ENCODE peak calls at places on chromosomes 1 and 21, in four cellular contexts. One of them, this sample, is unnamed.

GRCh38 chr1:84156210-84156621 is 12.1 kb downstream of the PRKACB start:
- DNase-seq in NCI-H524: no peak
- DNase-seq in Right ventricle myocardium superior: no peak
- DNase-seq in activated gamma-delta T cell treated with anti-CD3 and anti-CD28 coated beads, Interleukin-2, amount 50 U/mL, for 16 hours: no peak
- DNase-seq in this sample: no peak

GRCh38 chr21:39347537-39347936 is 1.4 kb downstream of the HMGN1 start:
- DNase-seq in NCI-H524: no peak
- DNase-seq in Right ventricle myocardium superior: no peak
- DNase-seq in activated gamma-delta T cell treated with anti-CD3 and anti-CD28 coated beads, Interleukin-2, amount 50 U/mL, for 16 hours: no peak
- DNase-seq in this sample: no peak

GRCh38 chr21:42248783-42249597 is 30.1 kb downstream of the ABCG1 start:
- DNase-seq in NCI-H524: no peak
- DNase-seq in Right ventricle myocardium superior: no peak
- DNase-seq in activated gamma-delta T cell treated with anti-CD3 and anti-CD28 coated beads, Interleukin-2, amount 50 U/mL, for 16 hours: no peak
- DNase-seq in this sample: no peak

GRCh38 chr1:212637902-212638301 is 29.3 kb downstream of the ATF3 start:
- DNase-seq in NCI-H524: no peak
- DNase-seq in Right ventricle myocardium superior: no peak
- DNase-seq in activated gamma-delta T cell treated with anti-CD3 and anti-CD28 coated beads, Interleukin-2, amount 50 U/mL, for 16 hours: no peak
- DNase-seq in this sample: no peak

GRCh38 chr21:42146821-42147220 is 72.1 kb upstream of the ABCG1 start:
- DNase-seq in NCI-H524: no peak
- DNase-seq in Right ventricle myocardium superior: no peak
- DNase-seq in activated gamma-delta T cell treated with anti-CD3 and anti-CD28 coated beads, Interleukin-2, amount 50 U/mL, for 16 hours: no peak
- DNase-seq in this sample: no peak

GRCh38 chr21:37849703-37850102 is 66.6 kb downstream of the KCNJ6 start:
- DNase-seq in NCI-H524: no peak
- DNase-seq in Right ventricle myocardium superior: no peak
- DNase-seq in activated gamma-delta T cell treated with anti-CD3 and anti-CD28 coated beads, Interleukin-2, amount 50 U/mL, for 16 hours: no peak
- DNase-seq in this sample: no peak

GRCh38 chr1:245059806-245060424 is 94.9 kb upstream of the KIF26B start:
- DNase-seq in NCI-H524: no peak
- DNase-seq in Right ventricle myocardium superior: no peak
- DNase-seq in activated gamma-delta T cell treated with anti-CD3 and anti-CD28 coated beads, Interleukin-2, amount 50 U/mL, for 16 hours: no peak
- DNase-seq in this sample: no peak

GRCh38 chr1:84174051-84174556 is 30.0 kb downstream of the PRKACB start:
- DNase-seq in NCI-H524: no peak
- DNase-seq in Right ventricle myocardium superior: no peak
- DNase-seq in activated gamma-delta T cell treated with anti-CD3 and anti-CD28 coated beads, Interleukin-2, amount 50 U/mL, for 16 hours: no peak
- DNase-seq in this sample: no peak

GRCh38 chr1:115129071-115129640 is 39.9 kb upstream of the TSPAN2 start:
- DNase-seq in NCI-H524: no peak
- DNase-seq in Right ventricle myocardium superior: no peak
- DNase-seq in activated gamma-delta T cell treated with anti-CD3 and anti-CD28 coated beads, Interleukin-2, amount 50 U/mL, for 16 hours: no peak
- DNase-seq in this sample: no peak

GRCh38 chr1:245155186-245156040 is 628 bp downstream of the KIF26B start:
- DNase-seq in NCI-H524: no peak
- DNase-seq in Right ventricle myocardium superior: no peak
- DNase-seq in activated gamma-delta T cell treated with anti-CD3 and anti-CD28 coated beads, Interleukin-2, amount 50 U/mL, for 16 hours: no peak
- DNase-seq in this sample: no peak